ENCODE peak calls at places on chromosomes 4 and X, in ten cellular contexts. T is CD4-positive, alpha-beta T cell; F is right lobe of liver; A is lower lobe of right lung; D is dorsolateral prefrontal cortex; C is SK-N-SH; J is EL; X is transverse colon; L is naive thymus-derived CD8-positive, alpha-beta T cell; V is NB4. O is an unnamed sample.

GRCh38 chr4:89492476-89493110 is 185.0 kb upstream of the GPRIN3 start:
- DNase-seq in A (no peak), V (no peak), L (no peak), C (no peak), D (no peak), F (no peak), X (no peak), T (no peak), J (peak), O (no peak)

GRCh38 chrX:111352424-111352823 is 59.6 kb downstream of the DCX start:
- DNase-seq in X (peak), D (no peak), A (no peak), L (no peak), V (no peak), F (peak), J (peak), T (no peak), C (peak), O (no peak)

GRCh38 chrX:74449322-74449936 is 28.1 kb downstream of the SLC16A2 start:
- DNase-seq in A (no peak), C (no peak), V (peak), T (peak), D (no peak), F (no peak), J (no peak), L (peak), X (no peak), O (no peak)

GRCh38 chrX:97705936-97706335 is 822.2 kb downstream of the RPA4 start:
- DNase-seq in A (no peak), J (peak), V (no peak), L (no peak), D (no peak), X (no peak), C (no peak), F (no peak), T (no peak), O (no peak)

GRCh38 chr4:165312506-165312905 is 15.0 kb upstream of the MSMO1 start:
- DNase-seq in V (no peak), L (no peak), X (no peak), D (no peak), T (no peak), C (no peak), F (no peak), A (no peak), J (peak), O (no peak)

GRCh38 chr4:145564540-145564939 is 54.6 kb upstream of the MMAA start:
- DNase-seq in C (no peak), D (no peak), L (no peak), X (no peak), V (no peak), F (no peak), T (no peak), A (no peak), J (peak), O (no peak)

GRCh38 chr4:104353481-104353880 is 141.2 kb downstream of the CXXC4 start:
- DNase-seq in C (no peak), D (no peak), X (no peak), V (no peak), T (no peak), J (no peak), L (no peak), A (no peak), F (no peak), O (no peak)

GRCh38 chr4:141480950-141481349 is 155.4 kb upstream of the IL15 start:
- DNase-seq in V (no peak), T (no peak), F (no peak), X (no peak), D (no peak), L (no peak), J (no peak), C (no peak), A (no peak), O (no peak)

GRCh38 chr4:77819409-77819835 is 254 bp upstream of the CNOT6L start:
- DNase-seq in V (no peak), F (no peak), D (peak), X (no peak), A (no peak), T (no peak), C (peak), J (no peak), L (no peak), O (no peak)

GRCh38 chr4:20723019-20723418 is 22.8 kb downstream of the PACRGL start:
- DNase-seq in A (no peak), J (peak), T (no peak), X (no peak), F (no peak), V (no peak), D (no peak), L (no peak), C (no peak), O (no peak)

GRCh38 chr4:82320351-82320750 is 53.4 kb downstream of the HNRNPD start:
- DNase-seq in X (no peak), F (no peak), L (no peak), D (no peak), A (no peak), C (no peak), T (no peak), J (peak), V (no peak), O (no peak)

GRCh38 chr4:102552781-102553180 is 51.6 kb downstream of the NFKB1 start:
- DNase-seq in C (no peak), V (no peak), D (no peak), T (no peak), X (no peak), L (no peak), F (no peak), A (no peak), J (no peak), O (no peak)

GRCh38 chr4:67714955-67715354 is 14.0 kb upstream of the UBA6 start:
- DNase-seq in X (no peak), A (no peak), F (no peak), L (no peak), D (no peak), V (no peak), J (no peak), C (no peak), T (no peak), O (no peak)

GRCh38 chr4:176792348-176793059 is at the start of gene VEGFC:
- DNase-seq in F (peak), V (peak), X (peak), C (peak), D (peak), A (peak), T (no peak), J (peak), L (no peak), O (no peak)

GRCh38 chrX:31130457-31131215 is 58.8 kb upstream of the FTHL17 start:
- DNase-seq in T (no peak), X (no peak), F (no peak), C (peak), J (no peak), A (no peak), V (no peak), L (no peak), D (no peak), O (no peak)

GRCh38 chrX:33725556-33726232 is 406.4 kb downstream of the FAM47A start:
- DNase-seq in J (no peak), L (no peak), V (peak), F (no peak), D (no peak), C (no peak), A (peak), T (no peak), X (no peak), O (no peak)

GRCh38 chrX:107107459-107107858 is 11.2 kb downstream of the RBM41 start:
- DNase-seq in T (no peak), C (no peak), A (no peak), F (no peak), J (no peak), L (no peak), D (no peak), X (no peak), V (no peak), O (no peak)

GRCh38 chr4:53465891-53466290 is 88.5 kb downstream of the FIP1L1 start:
- DNase-seq in V (no peak), C (no peak), F (no peak), L (no peak), J (no peak), D (no peak), A (no peak), X (no peak), T (no peak), O (no peak)

GRCh38 chr4:8639777-8640720 is 47.5 kb downstream of the CPZ start:
- DNase-seq in A (peak), D (no peak), C (no peak), L (no peak), V (no peak), X (no peak), J (no peak), T (no peak), F (no peak), O (no peak)

GRCh38 chr4:915041-915474 is 17.1 kb downstream of the GAK start:
- DNase-seq in V (peak), X (peak), L (no peak), C (no peak), A (peak), F (no peak), T (no peak), D (no peak), J (no peak), O (peak)

GRCh38 chrX:114201622-114202021 is 382.3 kb upstream of the HTR2C start:
- DNase-seq in X (no peak), C (no peak), D (no peak), L (no peak), V (no peak), J (no peak), F (no peak), T (no peak), A (no peak), O (no peak)

GRCh38 chr4:153174821-153175567 is 29.2 kb upstream of the TRIM2 start:
- DNase-seq in C (no peak), L (no peak), F (no peak), T (no peak), A (no peak), X (no peak), J (no peak), D (no peak), V (no peak), O (no peak)

GRCh38 chrX:26889574-26889973 is 573.6 kb downstream of the PPP4R3C start:
- DNase-seq in X (no peak), L (no peak), J (no peak), T (no peak), V (no peak), F (no peak), C (no peak), A (no peak), D (no peak), O (no peak)

GRCh38 chr4:81412941-81413488 is 58.7 kb downstream of the RASGEF1B start:
- DNase-seq in X (no peak), C (no peak), T (no peak), J (no peak), D (no peak), F (no peak), V (no peak), L (no peak), A (no peak), O (no peak)

GRCh38 chrX:40095588-40096394 is 2.0 kb downstream of the BCOR start:
- DNase-seq in L (peak), A (peak), V (peak), C (peak), D (no peak), T (no peak), J (peak), X (no peak), F (no peak), O (peak)

GRCh38 chrX:136251042-136251991 is at the start of gene MAP7D3:
- DNase-seq in D (no peak), V (peak), A (peak), C (peak), X (peak), J (peak), T (peak), F (peak), L (peak), O (peak)

GRCh38 chr4:85370400-85371032 is 104.4 kb upstream of the ARHGAP24 start:
- DNase-seq in X (peak), A (no peak), T (no peak), D (no peak), L (no peak), F (no peak), C (peak), J (peak), V (peak), O (peak)

GRCh38 chr4:111923786-111924185 is 221.5 kb upstream of the FAM241A start:
- DNase-seq in X (no peak), J (peak), C (no peak), D (no peak), V (no peak), T (no peak), A (no peak), F (no peak), L (no peak), O (no peak)

GRCh38 chrX:130170752-130171445 is 863 bp upstream of the RAB33A start:
- DNase-seq in A (peak), D (peak), C (peak), F (peak), L (peak), J (peak), X (peak), V (peak), T (peak), O (peak)

GRCh38 chrX:7389576-7389975 is 241.6 kb upstream of the PUDP start:
- DNase-seq in L (no peak), J (no peak), T (no peak), X (no peak), F (no peak), D (no peak), C (no peak), V (no peak), A (no peak), O (no peak)

GRCh38 chr4:89751416-89751815 is 85.5 kb downstream of the SNCA start:
- DNase-seq in A (no peak), J (no peak), T (no peak), L (no peak), F (no peak), V (no peak), D (no peak), C (no peak), X (no peak), O (no peak)

GRCh38 chrX:103215768-103216085 is 819 bp downstream of the BEX4 start:
- DNase-seq in L (no peak), A (no peak), C (peak), V (no peak), J (no peak), T (no peak), D (no peak), F (no peak), X (no peak), O (peak)

GRCh38 chrX:31124536-31124935 is 52.7 kb upstream of the FTHL17 start:
- DNase-seq in A (no peak), F (no peak), X (no peak), V (no peak), J (no peak), C (no peak), L (no peak), T (no peak), D (peak), O (no peak)

GRCh38 chr4:16120720-16121119 is 36.9 kb upstream of the PROM1 start:
- DNase-seq in L (no peak), T (no peak), X (no peak), D (no peak), F (no peak), A (no peak), C (no peak), V (peak), J (peak), O (no peak)

O was measured in GDM1.